ENCODE peak calls at places on chromosomes 13 and 19, in four cellular contexts. One of them, this sample, is unnamed.
A peak's percentile ranks its signal among the peaks of the same experiment; 100 is the strongest.

GRCh38 chr13:98972627-98973026 is 5.2 kb downstream of the DOCK9 start:
- DNase-seq in stimulated activated effector memory CD8-positive, alpha-beta T cell treated with anti-CD3 and anti-CD28 coated beads, Interleukin-12 subunit alpha, Interleukin-12 subunit beta, amount 100 ng/mL, for 72 hours: no peak
- DNase-seq in stimulated activated CD4-positive, alpha-beta T cell treated with anti-CD3 and anti-CD28 coated beads, Interleukin-1b, Interleukin-23, amount 100 ng/mL, for 48 hours: no peak
- DNase-seq in KG1: no peak
- DNase-seq in this sample: no peak

GRCh38 chr13:99055286-99056073 is 77.6 kb upstream of the DOCK9 start:
- DNase-seq in stimulated activated effector memory CD8-positive, alpha-beta T cell treated with anti-CD3 and anti-CD28 coated beads, Interleukin-12 subunit alpha, Interleukin-12 subunit beta, amount 100 ng/mL, for 72 hours: no peak
- DNase-seq in stimulated activated CD4-positive, alpha-beta T cell treated with anti-CD3 and anti-CD28 coated beads, Interleukin-1b, Interleukin-23, amount 100 ng/mL, for 48 hours: no peak
- DNase-seq in KG1: no peak
- DNase-seq in this sample: no peak

GRCh38 chr19:33022472-33023116 is 42.1 kb downstream of the RHPN2 start:
- DNase-seq in stimulated activated effector memory CD8-positive, alpha-beta T cell treated with anti-CD3 and anti-CD28 coated beads, Interleukin-12 subunit alpha, Interleukin-12 subunit beta, amount 100 ng/mL, for 72 hours: no peak
- DNase-seq in stimulated activated CD4-positive, alpha-beta T cell treated with anti-CD3 and anti-CD28 coated beads, Interleukin-1b, Interleukin-23, amount 100 ng/mL, for 48 hours: no peak
- DNase-seq in KG1: no peak
- DNase-seq in this sample: no peak

GRCh38 chr13:76795701-76796695 is 90.2 kb downstream of the KCTD12 start:
- DNase-seq in stimulated activated effector memory CD8-positive, alpha-beta T cell treated with anti-CD3 and anti-CD28 coated beads, Interleukin-12 subunit alpha, Interleukin-12 subunit beta, amount 100 ng/mL, for 72 hours: no peak
- DNase-seq in stimulated activated CD4-positive, alpha-beta T cell treated with anti-CD3 and anti-CD28 coated beads, Interleukin-1b, Interleukin-23, amount 100 ng/mL, for 48 hours: no peak
- DNase-seq in KG1: no peak
- DNase-seq in this sample: peak; percentile 28

GRCh38 chr19:49114630-49115363 is 627 bp downstream of the LIN7B start:
- DNase-seq in stimulated activated effector memory CD8-positive, alpha-beta T cell treated with anti-CD3 and anti-CD28 coated beads, Interleukin-12 subunit alpha, Interleukin-12 subunit beta, amount 100 ng/mL, for 72 hours: peak; percentile 69
- DNase-seq in stimulated activated CD4-positive, alpha-beta T cell treated with anti-CD3 and anti-CD28 coated beads, Interleukin-1b, Interleukin-23, amount 100 ng/mL, for 48 hours: peak; percentile 55
- DNase-seq in KG1: no peak
- DNase-seq in this sample: peak; percentile 66

GRCh38 chr19:1591421-1592022 is 1.1 kb downstream of the MBD3 start:
- DNase-seq in stimulated activated effector memory CD8-positive, alpha-beta T cell treated with anti-CD3 and anti-CD28 coated beads, Interleukin-12 subunit alpha, Interleukin-12 subunit beta, amount 100 ng/mL, for 72 hours: no peak
- DNase-seq in stimulated activated CD4-positive, alpha-beta T cell treated with anti-CD3 and anti-CD28 coated beads, Interleukin-1b, Interleukin-23, amount 100 ng/mL, for 48 hours: no peak
- DNase-seq in KG1: no peak
- DNase-seq in this sample: peak; percentile 20

GRCh38 chr13:91115776-91116175 is 231.7 kb upstream of the MIR17HG start:
- DNase-seq in stimulated activated effector memory CD8-positive, alpha-beta T cell treated with anti-CD3 and anti-CD28 coated beads, Interleukin-12 subunit alpha, Interleukin-12 subunit beta, amount 100 ng/mL, for 72 hours: no peak
- DNase-seq in stimulated activated CD4-positive, alpha-beta T cell treated with anti-CD3 and anti-CD28 coated beads, Interleukin-1b, Interleukin-23, amount 100 ng/mL, for 48 hours: no peak
- DNase-seq in KG1: no peak
- DNase-seq in this sample: no peak

GRCh38 chr13:72029981-72030380 is 163.0 kb upstream of the DACH1 start:
- DNase-seq in stimulated activated effector memory CD8-positive, alpha-beta T cell treated with anti-CD3 and anti-CD28 coated beads, Interleukin-12 subunit alpha, Interleukin-12 subunit beta, amount 100 ng/mL, for 72 hours: no peak
- DNase-seq in stimulated activated CD4-positive, alpha-beta T cell treated with anti-CD3 and anti-CD28 coated beads, Interleukin-1b, Interleukin-23, amount 100 ng/mL, for 48 hours: no peak
- DNase-seq in KG1: no peak
- DNase-seq in this sample: no peak

GRCh38 chr19:48400018-48400742 is 6.7 kb downstream of the GRIN2D start:
- DNase-seq in stimulated activated effector memory CD8-positive, alpha-beta T cell treated with anti-CD3 and anti-CD28 coated beads, Interleukin-12 subunit alpha, Interleukin-12 subunit beta, amount 100 ng/mL, for 72 hours: no peak
- DNase-seq in stimulated activated CD4-positive, alpha-beta T cell treated with anti-CD3 and anti-CD28 coated beads, Interleukin-1b, Interleukin-23, amount 100 ng/mL, for 48 hours: peak; percentile 32
- DNase-seq in KG1: no peak
- DNase-seq in this sample: peak; percentile 53

GRCh38 chr19:55451163-55451521 is 8.0 kb upstream of the SHISA7 start:
- DNase-seq in stimulated activated effector memory CD8-positive, alpha-beta T cell treated with anti-CD3 and anti-CD28 coated beads, Interleukin-12 subunit alpha, Interleukin-12 subunit beta, amount 100 ng/mL, for 72 hours: no peak
- DNase-seq in stimulated activated CD4-positive, alpha-beta T cell treated with anti-CD3 and anti-CD28 coated beads, Interleukin-1b, Interleukin-23, amount 100 ng/mL, for 48 hours: no peak
- DNase-seq in KG1: no peak
- DNase-seq in this sample: no peak

GRCh38 chr19:29774126-29774525 is 37.7 kb upstream of the CCNE1 start:
- DNase-seq in stimulated activated effector memory CD8-positive, alpha-beta T cell treated with anti-CD3 and anti-CD28 coated beads, Interleukin-12 subunit alpha, Interleukin-12 subunit beta, amount 100 ng/mL, for 72 hours: no peak
- DNase-seq in stimulated activated CD4-positive, alpha-beta T cell treated with anti-CD3 and anti-CD28 coated beads, Interleukin-1b, Interleukin-23, amount 100 ng/mL, for 48 hours: no peak
- DNase-seq in KG1: no peak
- DNase-seq in this sample: no peak

GRCh38 chr13:51619614-51620013 is 35.4 kb downstream of the WDFY2 start:
- DNase-seq in stimulated activated effector memory CD8-positive, alpha-beta T cell treated with anti-CD3 and anti-CD28 coated beads, Interleukin-12 subunit alpha, Interleukin-12 subunit beta, amount 100 ng/mL, for 72 hours: no peak
- DNase-seq in stimulated activated CD4-positive, alpha-beta T cell treated with anti-CD3 and anti-CD28 coated beads, Interleukin-1b, Interleukin-23, amount 100 ng/mL, for 48 hours: peak; percentile 27
- DNase-seq in KG1: no peak
- DNase-seq in this sample: no peak

GRCh38 chr13:37695200-37695599 is 96.6 kb upstream of the POSTN start:
- DNase-seq in stimulated activated effector memory CD8-positive, alpha-beta T cell treated with anti-CD3 and anti-CD28 coated beads, Interleukin-12 subunit alpha, Interleukin-12 subunit beta, amount 100 ng/mL, for 72 hours: no peak
- DNase-seq in stimulated activated CD4-positive, alpha-beta T cell treated with anti-CD3 and anti-CD28 coated beads, Interleukin-1b, Interleukin-23, amount 100 ng/mL, for 48 hours: no peak
- DNase-seq in KG1: no peak
- DNase-seq in this sample: no peak

GRCh38 chr19:44958090-44958489 is 2.9 kb downstream of the CLPTM1 start:
- DNase-seq in stimulated activated effector memory CD8-positive, alpha-beta T cell treated with anti-CD3 and anti-CD28 coated beads, Interleukin-12 subunit alpha, Interleukin-12 subunit beta, amount 100 ng/mL, for 72 hours: no peak
- DNase-seq in stimulated activated CD4-positive, alpha-beta T cell treated with anti-CD3 and anti-CD28 coated beads, Interleukin-1b, Interleukin-23, amount 100 ng/mL, for 48 hours: no peak
- DNase-seq in KG1: no peak
- DNase-seq in this sample: no peak

GRCh38 chr19:7534531-7534980 is 961 bp upstream of the PNPLA6 start:
- DNase-seq in stimulated activated effector memory CD8-positive, alpha-beta T cell treated with anti-CD3 and anti-CD28 coated beads, Interleukin-12 subunit alpha, Interleukin-12 subunit beta, amount 100 ng/mL, for 72 hours: no peak
- DNase-seq in stimulated activated CD4-positive, alpha-beta T cell treated with anti-CD3 and anti-CD28 coated beads, Interleukin-1b, Interleukin-23, amount 100 ng/mL, for 48 hours: peak; percentile 28
- DNase-seq in KG1: no peak
- DNase-seq in this sample: peak; percentile 44

GRCh38 chr19:15213715-15214381 is 13.1 kb upstream of the NOTCH3 start:
- DNase-seq in stimulated activated effector memory CD8-positive, alpha-beta T cell treated with anti-CD3 and anti-CD28 coated beads, Interleukin-12 subunit alpha, Interleukin-12 subunit beta, amount 100 ng/mL, for 72 hours: no peak
- DNase-seq in stimulated activated CD4-positive, alpha-beta T cell treated with anti-CD3 and anti-CD28 coated beads, Interleukin-1b, Interleukin-23, amount 100 ng/mL, for 48 hours: no peak
- DNase-seq in KG1: no peak
- DNase-seq in this sample: no peak

GRCh38 chr19:50263176-50263575 is 59.8 kb downstream of the MYH14 start:
- DNase-seq in stimulated activated effector memory CD8-positive, alpha-beta T cell treated with anti-CD3 and anti-CD28 coated beads, Interleukin-12 subunit alpha, Interleukin-12 subunit beta, amount 100 ng/mL, for 72 hours: no peak
- DNase-seq in stimulated activated CD4-positive, alpha-beta T cell treated with anti-CD3 and anti-CD28 coated beads, Interleukin-1b, Interleukin-23, amount 100 ng/mL, for 48 hours: no peak
- DNase-seq in KG1: no peak
- DNase-seq in this sample: no peak

GRCh38 chr13:41060723-41061074 is 610 bp upstream of the WBP4 start:
- DNase-seq in stimulated activated effector memory CD8-positive, alpha-beta T cell treated with anti-CD3 and anti-CD28 coated beads, Interleukin-12 subunit alpha, Interleukin-12 subunit beta, amount 100 ng/mL, for 72 hours: peak; percentile 91
- DNase-seq in stimulated activated CD4-positive, alpha-beta T cell treated with anti-CD3 and anti-CD28 coated beads, Interleukin-1b, Interleukin-23, amount 100 ng/mL, for 48 hours: peak; percentile 91
- DNase-seq in KG1: peak; percentile 86
- DNase-seq in this sample: no peak

GRCh38 chr19:3606174-3606689 is 443 bp downstream of the TBXA2R start:
- DNase-seq in stimulated activated effector memory CD8-positive, alpha-beta T cell treated with anti-CD3 and anti-CD28 coated beads, Interleukin-12 subunit alpha, Interleukin-12 subunit beta, amount 100 ng/mL, for 72 hours: no peak
- DNase-seq in stimulated activated CD4-positive, alpha-beta T cell treated with anti-CD3 and anti-CD28 coated beads, Interleukin-1b, Interleukin-23, amount 100 ng/mL, for 48 hours: no peak
- DNase-seq in KG1: no peak
- DNase-seq in this sample: peak; percentile 74

GRCh38 chr19:46180701-46181385 is 32.8 kb downstream of the IGFL2 start:
- DNase-seq in stimulated activated effector memory CD8-positive, alpha-beta T cell treated with anti-CD3 and anti-CD28 coated beads, Interleukin-12 subunit alpha, Interleukin-12 subunit beta, amount 100 ng/mL, for 72 hours: no peak
- DNase-seq in stimulated activated CD4-positive, alpha-beta T cell treated with anti-CD3 and anti-CD28 coated beads, Interleukin-1b, Interleukin-23, amount 100 ng/mL, for 48 hours: no peak
- DNase-seq in KG1: no peak
- DNase-seq in this sample: peak; percentile 49

GRCh38 chr13:84136582-84136981 is 254.3 kb upstream of the SLITRK1 start:
- DNase-seq in stimulated activated effector memory CD8-positive, alpha-beta T cell treated with anti-CD3 and anti-CD28 coated beads, Interleukin-12 subunit alpha, Interleukin-12 subunit beta, amount 100 ng/mL, for 72 hours: no peak
- DNase-seq in stimulated activated CD4-positive, alpha-beta T cell treated with anti-CD3 and anti-CD28 coated beads, Interleukin-1b, Interleukin-23, amount 100 ng/mL, for 48 hours: no peak
- DNase-seq in KG1: no peak
- DNase-seq in this sample: no peak

GRCh38 chr19:2035590-2035991 is 15.5 kb downstream of the MKNK2 start:
- DNase-seq in stimulated activated effector memory CD8-positive, alpha-beta T cell treated with anti-CD3 and anti-CD28 coated beads, Interleukin-12 subunit alpha, Interleukin-12 subunit beta, amount 100 ng/mL, for 72 hours: no peak
- DNase-seq in stimulated activated CD4-positive, alpha-beta T cell treated with anti-CD3 and anti-CD28 coated beads, Interleukin-1b, Interleukin-23, amount 100 ng/mL, for 48 hours: no peak
- DNase-seq in KG1: no peak
- DNase-seq in this sample: no peak

GRCh38 chr19:3668331-3669133 is 31.7 kb downstream of the PIP5K1C start:
- DNase-seq in stimulated activated effector memory CD8-positive, alpha-beta T cell treated with anti-CD3 and anti-CD28 coated beads, Interleukin-12 subunit alpha, Interleukin-12 subunit beta, amount 100 ng/mL, for 72 hours: no peak
- DNase-seq in stimulated activated CD4-positive, alpha-beta T cell treated with anti-CD3 and anti-CD28 coated beads, Interleukin-1b, Interleukin-23, amount 100 ng/mL, for 48 hours: no peak
- DNase-seq in KG1: no peak
- DNase-seq in this sample: peak; percentile 53

GRCh38 chr13:93227280-93227905 is 786 bp downstream of the GPC6 start:
- DNase-seq in stimulated activated effector memory CD8-positive, alpha-beta T cell treated with anti-CD3 and anti-CD28 coated beads, Interleukin-12 subunit alpha, Interleukin-12 subunit beta, amount 100 ng/mL, for 72 hours: no peak
- DNase-seq in stimulated activated CD4-positive, alpha-beta T cell treated with anti-CD3 and anti-CD28 coated beads, Interleukin-1b, Interleukin-23, amount 100 ng/mL, for 48 hours: no peak
- DNase-seq in KG1: no peak
- DNase-seq in this sample: no peak

GRCh38 chr13:98386632-98387031 is 190.3 kb downstream of the STK24 start:
- DNase-seq in stimulated activated effector memory CD8-positive, alpha-beta T cell treated with anti-CD3 and anti-CD28 coated beads, Interleukin-12 subunit alpha, Interleukin-12 subunit beta, amount 100 ng/mL, for 72 hours: no peak
- DNase-seq in stimulated activated CD4-positive, alpha-beta T cell treated with anti-CD3 and anti-CD28 coated beads, Interleukin-1b, Interleukin-23, amount 100 ng/mL, for 48 hours: no peak
- DNase-seq in KG1: no peak
- DNase-seq in this sample: peak; percentile 79

GRCh38 chr19:46862504-46862835 is 1.7 kb downstream of the ARHGAP35 start:
- DNase-seq in stimulated activated effector memory CD8-positive, alpha-beta T cell treated with anti-CD3 and anti-CD28 coated beads, Interleukin-12 subunit alpha, Interleukin-12 subunit beta, amount 100 ng/mL, for 72 hours: no peak
- DNase-seq in stimulated activated CD4-positive, alpha-beta T cell treated with anti-CD3 and anti-CD28 coated beads, Interleukin-1b, Interleukin-23, amount 100 ng/mL, for 48 hours: no peak
- DNase-seq in KG1: no peak
- DNase-seq in this sample: no peak

GRCh38 chr19:5694167-5694951 is 4.3 kb downstream of the RPL36 start:
- DNase-seq in stimulated activated effector memory CD8-positive, alpha-beta T cell treated with anti-CD3 and anti-CD28 coated beads, Interleukin-12 subunit alpha, Interleukin-12 subunit beta, amount 100 ng/mL, for 72 hours: no peak
- DNase-seq in stimulated activated CD4-positive, alpha-beta T cell treated with anti-CD3 and anti-CD28 coated beads, Interleukin-1b, Interleukin-23, amount 100 ng/mL, for 48 hours: no peak
- DNase-seq in KG1: no peak
- DNase-seq in this sample: no peak

GRCh38 chr13:29255567-29255966 is 339.9 kb downstream of the SLC7A1 start:
- DNase-seq in stimulated activated effector memory CD8-positive, alpha-beta T cell treated with anti-CD3 and anti-CD28 coated beads, Interleukin-12 subunit alpha, Interleukin-12 subunit beta, amount 100 ng/mL, for 72 hours: no peak
- DNase-seq in stimulated activated CD4-positive, alpha-beta T cell treated with anti-CD3 and anti-CD28 coated beads, Interleukin-1b, Interleukin-23, amount 100 ng/mL, for 48 hours: no peak
- DNase-seq in KG1: no peak
- DNase-seq in this sample: no peak

GRCh38 chr13:23433171-23434153 is at the start of gene SACS:
- DNase-seq in stimulated activated effector memory CD8-positive, alpha-beta T cell treated with anti-CD3 and anti-CD28 coated beads, Interleukin-12 subunit alpha, Interleukin-12 subunit beta, amount 100 ng/mL, for 72 hours: peak; percentile 46
- DNase-seq in stimulated activated CD4-positive, alpha-beta T cell treated with anti-CD3 and anti-CD28 coated beads, Interleukin-1b, Interleukin-23, amount 100 ng/mL, for 48 hours: no peak
- DNase-seq in KG1: no peak
- DNase-seq in this sample: no peak

GRCh38 chr19:36775768-36776167 is 3.2 kb upstream of the ZNF850 start:
- DNase-seq in stimulated activated effector memory CD8-positive, alpha-beta T cell treated with anti-CD3 and anti-CD28 coated beads, Interleukin-12 subunit alpha, Interleukin-12 subunit beta, amount 100 ng/mL, for 72 hours: no peak
- DNase-seq in stimulated activated CD4-positive, alpha-beta T cell treated with anti-CD3 and anti-CD28 coated beads, Interleukin-1b, Interleukin-23, amount 100 ng/mL, for 48 hours: no peak
- DNase-seq in KG1: no peak
- DNase-seq in this sample: no peak

GRCh38 chr13:43830481-43830873 is 43.7 kb upstream of the ENOX1 start:
- DNase-seq in stimulated activated effector memory CD8-positive, alpha-beta T cell treated with anti-CD3 and anti-CD28 coated beads, Interleukin-12 subunit alpha, Interleukin-12 subunit beta, amount 100 ng/mL, for 72 hours: no peak
- DNase-seq in stimulated activated CD4-positive, alpha-beta T cell treated with anti-CD3 and anti-CD28 coated beads, Interleukin-1b, Interleukin-23, amount 100 ng/mL, for 48 hours: no peak
- DNase-seq in KG1: no peak
- DNase-seq in this sample: no peak

GRCh38 chr13:48567521-48568331 is 34.8 kb upstream of the RCBTB2 start:
- DNase-seq in stimulated activated effector memory CD8-positive, alpha-beta T cell treated with anti-CD3 and anti-CD28 coated beads, Interleukin-12 subunit alpha, Interleukin-12 subunit beta, amount 100 ng/mL, for 72 hours: no peak
- DNase-seq in stimulated activated CD4-positive, alpha-beta T cell treated with anti-CD3 and anti-CD28 coated beads, Interleukin-1b, Interleukin-23, amount 100 ng/mL, for 48 hours: no peak
- DNase-seq in KG1: peak; percentile 27
- DNase-seq in this sample: no peak

GRCh38 chr13:99983401-99984133 is 2.0 kb downstream of the ZIC2 start:
- DNase-seq in stimulated activated effector memory CD8-positive, alpha-beta T cell treated with anti-CD3 and anti-CD28 coated beads, Interleukin-12 subunit alpha, Interleukin-12 subunit beta, amount 100 ng/mL, for 72 hours: no peak
- DNase-seq in stimulated activated CD4-positive, alpha-beta T cell treated with anti-CD3 and anti-CD28 coated beads, Interleukin-1b, Interleukin-23, amount 100 ng/mL, for 48 hours: no peak
- DNase-seq in KG1: no peak
- DNase-seq in this sample: no peak

GRCh38 chr19:19653597-19654147 is 9.8 kb downstream of the ATP13A1 start:
- DNase-seq in stimulated activated effector memory CD8-positive, alpha-beta T cell treated with anti-CD3 and anti-CD28 coated beads, Interleukin-12 subunit alpha, Interleukin-12 subunit beta, amount 100 ng/mL, for 72 hours: no peak
- DNase-seq in stimulated activated CD4-positive, alpha-beta T cell treated with anti-CD3 and anti-CD28 coated beads, Interleukin-1b, Interleukin-23, amount 100 ng/mL, for 48 hours: no peak
- DNase-seq in KG1: no peak
- DNase-seq in this sample: no peak